ENCODE peak calls at places on chromosome 6, in nine cellular contexts. One of them, this sample, is unnamed.

GRCh38 chr6:37507690-37508421 is 8.2 kb upstream of the CCDC167 start:
- DNase-seq in CD8-positive, alpha-beta T cell: peak
- DNase-seq in non-pigmented ciliary epithelial cell: no peak
- DNase-seq in ACHN: no peak
- DNase-seq in NCI-H2029: peak
- DNase-seq in kidney glomerular epithelial cell: no peak
- DNase-seq in dorsolateral prefrontal cortex: no peak
- DNase-seq in Caki2: no peak
- DNase-seq in hepatocyte: no peak
- DNase-seq in this sample: peak

GRCh38 chr6:68634503-68635411 is at the start of gene ADGRB3:
- DNase-seq in Caki2: peak
- DNase-seq in dorsolateral prefrontal cortex: peak
- DNase-seq in NCI-H2029: peak
- DNase-seq in kidney glomerular epithelial cell: peak
- DNase-seq in non-pigmented ciliary epithelial cell: peak
- DNase-seq in CD8-positive, alpha-beta T cell: peak
- DNase-seq in ACHN: peak
- DNase-seq in hepatocyte: peak
- DNase-seq in this sample: peak

GRCh38 chr6:53544050-53544499 is 826 bp downstream of the GCLC start:
- DNase-seq in dorsolateral prefrontal cortex: no peak
- DNase-seq in hepatocyte: peak
- DNase-seq in Caki2: peak
- DNase-seq in CD8-positive, alpha-beta T cell: no peak
- DNase-seq in non-pigmented ciliary epithelial cell: no peak
- DNase-seq in ACHN: peak
- DNase-seq in kidney glomerular epithelial cell: no peak
- DNase-seq in NCI-H2029: no peak
- DNase-seq in this sample: no peak

GRCh38 chr6:162442675-162443074 is 284.9 kb downstream of the PRKN start:
- DNase-seq in Caki2: no peak
- DNase-seq in CD8-positive, alpha-beta T cell: no peak
- DNase-seq in dorsolateral prefrontal cortex: no peak
- DNase-seq in non-pigmented ciliary epithelial cell: no peak
- DNase-seq in hepatocyte: peak
- DNase-seq in ACHN: peak
- DNase-seq in NCI-H2029: no peak
- DNase-seq in kidney glomerular epithelial cell: no peak
- DNase-seq in this sample: peak

GRCh38 chr6:159729598-159729997 is 2.3 kb downstream of the WTAP start:
- DNase-seq in hepatocyte: peak
- DNase-seq in ACHN: peak
- DNase-seq in Caki2: no peak
- DNase-seq in NCI-H2029: no peak
- DNase-seq in non-pigmented ciliary epithelial cell: no peak
- DNase-seq in kidney glomerular epithelial cell: peak
- DNase-seq in CD8-positive, alpha-beta T cell: no peak
- DNase-seq in dorsolateral prefrontal cortex: no peak
- DNase-seq in this sample: no peak

GRCh38 chr6:41058783-41059181 is 5.8 kb downstream of the APOBEC2 start:
- DNase-seq in Caki2: no peak
- DNase-seq in kidney glomerular epithelial cell: no peak
- DNase-seq in ACHN: no peak
- DNase-seq in non-pigmented ciliary epithelial cell: no peak
- DNase-seq in CD8-positive, alpha-beta T cell: no peak
- DNase-seq in dorsolateral prefrontal cortex: no peak
- DNase-seq in hepatocyte: no peak
- DNase-seq in NCI-H2029: no peak
- DNase-seq in this sample: no peak

GRCh38 chr6:32637219-32637880 is at the start of gene HLA-DQA1:
- DNase-seq in NCI-H2029: no peak
- DNase-seq in dorsolateral prefrontal cortex: no peak
- DNase-seq in hepatocyte: no peak
- DNase-seq in ACHN: no peak
- DNase-seq in non-pigmented ciliary epithelial cell: no peak
- DNase-seq in kidney glomerular epithelial cell: peak
- DNase-seq in Caki2: no peak
- DNase-seq in CD8-positive, alpha-beta T cell: no peak
- DNase-seq in this sample: no peak

GRCh38 chr6:139987091-139987490 is 612.6 kb upstream of the CITED2 start:
- DNase-seq in NCI-H2029: no peak
- DNase-seq in non-pigmented ciliary epithelial cell: no peak
- DNase-seq in ACHN: no peak
- DNase-seq in CD8-positive, alpha-beta T cell: no peak
- DNase-seq in hepatocyte: no peak
- DNase-seq in Caki2: no peak
- DNase-seq in kidney glomerular epithelial cell: no peak
- DNase-seq in dorsolateral prefrontal cortex: no peak
- DNase-seq in this sample: no peak

GRCh38 chr6:4612636-4613171 is 163.5 kb upstream of the CDYL start:
- DNase-seq in hepatocyte: peak
- DNase-seq in ACHN: no peak
- DNase-seq in non-pigmented ciliary epithelial cell: no peak
- DNase-seq in CD8-positive, alpha-beta T cell: no peak
- DNase-seq in NCI-H2029: no peak
- DNase-seq in Caki2: no peak
- DNase-seq in dorsolateral prefrontal cortex: no peak
- DNase-seq in kidney glomerular epithelial cell: no peak
- DNase-seq in this sample: no peak

GRCh38 chr6:105501945-105502344 is 99.1 kb upstream of the PREP start:
- DNase-seq in NCI-H2029: no peak
- DNase-seq in dorsolateral prefrontal cortex: no peak
- DNase-seq in ACHN: no peak
- DNase-seq in Caki2: no peak
- DNase-seq in hepatocyte: no peak
- DNase-seq in non-pigmented ciliary epithelial cell: no peak
- DNase-seq in CD8-positive, alpha-beta T cell: no peak
- DNase-seq in kidney glomerular epithelial cell: no peak
- DNase-seq in this sample: no peak

GRCh38 chr6:13712485-13712990 is 903 bp upstream of the RANBP9 start:
- DNase-seq in dorsolateral prefrontal cortex: no peak
- DNase-seq in ACHN: no peak
- DNase-seq in Caki2: peak
- DNase-seq in kidney glomerular epithelial cell: no peak
- DNase-seq in hepatocyte: no peak
- DNase-seq in non-pigmented ciliary epithelial cell: no peak
- DNase-seq in NCI-H2029: no peak
- DNase-seq in CD8-positive, alpha-beta T cell: no peak
- DNase-seq in this sample: no peak

GRCh38 chr6:54248994-54249393 is 59.2 kb upstream of the TINAG start:
- DNase-seq in CD8-positive, alpha-beta T cell: no peak
- DNase-seq in kidney glomerular epithelial cell: no peak
- DNase-seq in NCI-H2029: no peak
- DNase-seq in hepatocyte: no peak
- DNase-seq in dorsolateral prefrontal cortex: no peak
- DNase-seq in Caki2: no peak
- DNase-seq in ACHN: no peak
- DNase-seq in non-pigmented ciliary epithelial cell: no peak
- DNase-seq in this sample: no peak

GRCh38 chr6:145829102-145829501 is 14.5 kb upstream of the FBXO30 start:
- DNase-seq in non-pigmented ciliary epithelial cell: no peak
- DNase-seq in Caki2: no peak
- DNase-seq in dorsolateral prefrontal cortex: no peak
- DNase-seq in NCI-H2029: no peak
- DNase-seq in ACHN: no peak
- DNase-seq in hepatocyte: no peak
- DNase-seq in kidney glomerular epithelial cell: no peak
- DNase-seq in CD8-positive, alpha-beta T cell: no peak
- DNase-seq in this sample: no peak

GRCh38 chr6:19866900-19867627 is 29.9 kb downstream of the ID4 start:
- DNase-seq in ACHN: no peak
- DNase-seq in NCI-H2029: no peak
- DNase-seq in kidney glomerular epithelial cell: peak
- DNase-seq in CD8-positive, alpha-beta T cell: no peak
- DNase-seq in hepatocyte: no peak
- DNase-seq in Caki2: peak
- DNase-seq in non-pigmented ciliary epithelial cell: peak
- DNase-seq in dorsolateral prefrontal cortex: no peak
- DNase-seq in this sample: no peak

GRCh38 chr6:100880149-100880900 is 804 bp downstream of the ASCC3 start:
- DNase-seq in Caki2: no peak
- DNase-seq in NCI-H2029: peak
- DNase-seq in hepatocyte: peak
- DNase-seq in kidney glomerular epithelial cell: no peak
- DNase-seq in CD8-positive, alpha-beta T cell: no peak
- DNase-seq in non-pigmented ciliary epithelial cell: peak
- DNase-seq in ACHN: peak
- DNase-seq in dorsolateral prefrontal cortex: no peak
- DNase-seq in this sample: no peak

GRCh38 chr6:55980627-55981211 is 105.3 kb upstream of the BMP5 start:
- DNase-seq in ACHN: peak
- DNase-seq in Caki2: peak
- DNase-seq in NCI-H2029: no peak
- DNase-seq in dorsolateral prefrontal cortex: no peak
- DNase-seq in CD8-positive, alpha-beta T cell: no peak
- DNase-seq in hepatocyte: peak
- DNase-seq in non-pigmented ciliary epithelial cell: peak
- DNase-seq in kidney glomerular epithelial cell: peak
- DNase-seq in this sample: peak

GRCh38 chr6:37029249-37029959 is 23.9 kb downstream of the FGD2 start:
- DNase-seq in ACHN: peak
- DNase-seq in CD8-positive, alpha-beta T cell: peak
- DNase-seq in Caki2: peak
- DNase-seq in non-pigmented ciliary epithelial cell: peak
- DNase-seq in dorsolateral prefrontal cortex: peak
- DNase-seq in kidney glomerular epithelial cell: peak
- DNase-seq in NCI-H2029: peak
- DNase-seq in hepatocyte: peak
- DNase-seq in this sample: peak

GRCh38 chr6:164039954-164040375 is 625.4 kb downstream of the QKI start:
- DNase-seq in non-pigmented ciliary epithelial cell: no peak
- DNase-seq in NCI-H2029: no peak
- DNase-seq in dorsolateral prefrontal cortex: no peak
- DNase-seq in hepatocyte: no peak
- DNase-seq in kidney glomerular epithelial cell: no peak
- DNase-seq in Caki2: no peak
- DNase-seq in ACHN: no peak
- DNase-seq in CD8-positive, alpha-beta T cell: peak
- DNase-seq in this sample: no peak

GRCh38 chr6:13667655-13668054 is 44.0 kb downstream of the RANBP9 start:
- DNase-seq in NCI-H2029: no peak
- DNase-seq in hepatocyte: no peak
- DNase-seq in kidney glomerular epithelial cell: no peak
- DNase-seq in Caki2: no peak
- DNase-seq in CD8-positive, alpha-beta T cell: no peak
- DNase-seq in dorsolateral prefrontal cortex: no peak
- DNase-seq in non-pigmented ciliary epithelial cell: no peak
- DNase-seq in ACHN: no peak
- DNase-seq in this sample: no peak

GRCh38 chr6:72654101-72654618 is 32.3 kb downstream of the KCNQ5 start:
- DNase-seq in ACHN: no peak
- DNase-seq in dorsolateral prefrontal cortex: no peak
- DNase-seq in hepatocyte: no peak
- DNase-seq in NCI-H2029: no peak
- DNase-seq in Caki2: no peak
- DNase-seq in non-pigmented ciliary epithelial cell: no peak
- DNase-seq in CD8-positive, alpha-beta T cell: no peak
- DNase-seq in kidney glomerular epithelial cell: no peak
- DNase-seq in this sample: no peak

GRCh38 chr6:152748843-152749242 is 1.8 kb upstream of the VIP start:
- DNase-seq in hepatocyte: no peak
- DNase-seq in non-pigmented ciliary epithelial cell: no peak
- DNase-seq in NCI-H2029: no peak
- DNase-seq in CD8-positive, alpha-beta T cell: no peak
- DNase-seq in dorsolateral prefrontal cortex: no peak
- DNase-seq in kidney glomerular epithelial cell: peak
- DNase-seq in ACHN: peak
- DNase-seq in Caki2: no peak
- DNase-seq in this sample: no peak

GRCh38 chr6:133989525-133989924 is 36.5 kb downstream of the TBPL1 start:
- DNase-seq in hepatocyte: no peak
- DNase-seq in non-pigmented ciliary epithelial cell: no peak
- DNase-seq in NCI-H2029: no peak
- DNase-seq in dorsolateral prefrontal cortex: no peak
- DNase-seq in ACHN: no peak
- DNase-seq in kidney glomerular epithelial cell: no peak
- DNase-seq in CD8-positive, alpha-beta T cell: no peak
- DNase-seq in Caki2: no peak
- DNase-seq in this sample: no peak

GRCh38 chr6:21914121-21914973 is 320.8 kb downstream of the SOX4 start:
- DNase-seq in ACHN: peak
- DNase-seq in hepatocyte: peak
- DNase-seq in CD8-positive, alpha-beta T cell: peak
- DNase-seq in non-pigmented ciliary epithelial cell: no peak
- DNase-seq in kidney glomerular epithelial cell: peak
- DNase-seq in NCI-H2029: peak
- DNase-seq in Caki2: no peak
- DNase-seq in dorsolateral prefrontal cortex: no peak
- DNase-seq in this sample: peak

GRCh38 chr6:48869595-48869994 is 593.5 kb downstream of the MMUT start:
- DNase-seq in kidney glomerular epithelial cell: no peak
- DNase-seq in non-pigmented ciliary epithelial cell: no peak
- DNase-seq in Caki2: no peak
- DNase-seq in hepatocyte: no peak
- DNase-seq in NCI-H2029: no peak
- DNase-seq in CD8-positive, alpha-beta T cell: no peak
- DNase-seq in dorsolateral prefrontal cortex: no peak
- DNase-seq in ACHN: no peak
- DNase-seq in this sample: no peak

GRCh38 chr6:40343887-40344565 is 243.1 kb downstream of the LRFN2 start:
- DNase-seq in non-pigmented ciliary epithelial cell: no peak
- DNase-seq in hepatocyte: no peak
- DNase-seq in dorsolateral prefrontal cortex: no peak
- DNase-seq in NCI-H2029: no peak
- DNase-seq in ACHN: no peak
- DNase-seq in kidney glomerular epithelial cell: no peak
- DNase-seq in Caki2: no peak
- DNase-seq in CD8-positive, alpha-beta T cell: no peak
- DNase-seq in this sample: no peak

GRCh38 chr6:30480536-30481156 is 8.7 kb upstream of the HLA-E start:
- DNase-seq in hepatocyte: no peak
- DNase-seq in dorsolateral prefrontal cortex: no peak
- DNase-seq in NCI-H2029: no peak
- DNase-seq in CD8-positive, alpha-beta T cell: peak
- DNase-seq in Caki2: no peak
- DNase-seq in non-pigmented ciliary epithelial cell: no peak
- DNase-seq in ACHN: no peak
- DNase-seq in kidney glomerular epithelial cell: no peak
- DNase-seq in this sample: no peak

GRCh38 chr6:84449220-84449619 is 221.8 kb upstream of the CEP162 start:
- DNase-seq in kidney glomerular epithelial cell: no peak
- DNase-seq in hepatocyte: peak
- DNase-seq in CD8-positive, alpha-beta T cell: no peak
- DNase-seq in NCI-H2029: no peak
- DNase-seq in dorsolateral prefrontal cortex: no peak
- DNase-seq in ACHN: no peak
- DNase-seq in non-pigmented ciliary epithelial cell: no peak
- DNase-seq in Caki2: peak
- DNase-seq in this sample: peak

GRCh38 chr6:44609051-44609612 is 221.6 kb downstream of the CDC5L start:
- DNase-seq in non-pigmented ciliary epithelial cell: no peak
- DNase-seq in ACHN: no peak
- DNase-seq in kidney glomerular epithelial cell: no peak
- DNase-seq in Caki2: no peak
- DNase-seq in CD8-positive, alpha-beta T cell: no peak
- DNase-seq in NCI-H2029: no peak
- DNase-seq in dorsolateral prefrontal cortex: no peak
- DNase-seq in hepatocyte: no peak
- DNase-seq in this sample: no peak

GRCh38 chr6:12890171-12890790 is 173.7 kb downstream of the PHACTR1 start:
- DNase-seq in kidney glomerular epithelial cell: no peak
- DNase-seq in dorsolateral prefrontal cortex: no peak
- DNase-seq in non-pigmented ciliary epithelial cell: no peak
- DNase-seq in Caki2: no peak
- DNase-seq in hepatocyte: no peak
- DNase-seq in NCI-H2029: no peak
- DNase-seq in CD8-positive, alpha-beta T cell: no peak
- DNase-seq in ACHN: peak
- DNase-seq in this sample: no peak

GRCh38 chr6:109048670-109049415 is 45.8 kb downstream of the SESN1 start:
- DNase-seq in Caki2: no peak
- DNase-seq in ACHN: no peak
- DNase-seq in dorsolateral prefrontal cortex: no peak
- DNase-seq in non-pigmented ciliary epithelial cell: no peak
- DNase-seq in hepatocyte: no peak
- DNase-seq in kidney glomerular epithelial cell: no peak
- DNase-seq in NCI-H2029: no peak
- DNase-seq in CD8-positive, alpha-beta T cell: no peak
- DNase-seq in this sample: no peak

GRCh38 chr6:8335371-8335770 is 100.0 kb downstream of the SLC35B3 start:
- DNase-seq in CD8-positive, alpha-beta T cell: no peak
- DNase-seq in Caki2: no peak
- DNase-seq in non-pigmented ciliary epithelial cell: no peak
- DNase-seq in NCI-H2029: peak
- DNase-seq in ACHN: no peak
- DNase-seq in dorsolateral prefrontal cortex: no peak
- DNase-seq in kidney glomerular epithelial cell: no peak
- DNase-seq in hepatocyte: no peak
- DNase-seq in this sample: peak